ENCODE peak calls at places on chromosomes 7 and 10, in six cellular contexts. E is H9, X is neuronal stem cell, I is neural progenitor cell, L is K562, S is mammary epithelial cell. T is an unnamed sample. For H3K4me1, the result is how much of the 10 kb centered on the place peaks cover.

GRCh38 chr10:24397662-24398061 is 188.7 kb downstream of the KIAA1217 start:
- DNase-seq in E (no peak), X (no peak), I (no peak), L (no peak), S (no peak), T (no peak)

GRCh38 chr7:148561099-148561498 is 29.5 kb upstream of the C7orf33 start:
- DNase-seq in E (no peak), X (no peak), I (no peak), L (no peak), S (peak), T (no peak)

GRCh38 chr10:44242091-44242490 is 142.8 kb downstream of the CXCL12 start:
- DNase-seq in E (no peak), X (no peak), I (no peak), L (no peak), S (no peak), T (no peak)

GRCh38 chr7:36707922-36708321 is 16.4 kb downstream of the AOAH start:
- DNase-seq in E (no peak), X (no peak), I (no peak), L (no peak), S (no peak), T (no peak)

GRCh38 chr7:158662610-158663427 is 41.8 kb downstream of the NCAPG2 start:
- DNase-seq in E (no peak), X (no peak), I (no peak), L (no peak), S (no peak), T (no peak)

GRCh38 chr10:21954690-21955089 is 48.8 kb downstream of the DNAJC1 start:
- DNase-seq in E (no peak), X (no peak), I (no peak), L (no peak), S (no peak), T (no peak)

GRCh38 chr7:117333168-117333567 is 10.3 kb upstream of the WNT2 start:
- DNase-seq in E (no peak), X (no peak), I (no peak), L (no peak), S (no peak), T (no peak)

GRCh38 chr7:56099653-56100052 is 6.6 kb downstream of the CHCHD2 start:
- DNase-seq in E (no peak), X (no peak), I (no peak), L (no peak), S (no peak), T (no peak)

GRCh38 chr7:43298617-43299016 is 186.2 kb downstream of the HECW1 start:
- DNase-seq in E (no peak), X (no peak), I (no peak), L (no peak), S (no peak), T (no peak)

GRCh38 chr7:154841731-154842331 is 161.1 kb downstream of the PAXIP1 start:
- DNase-seq in E (no peak), X (peak), I (peak), L (no peak), S (no peak), T (no peak)

GRCh38 chr7:110977127-110977776 is 113.7 kb upstream of the LRRN3 start:
- DNase-seq in E (no peak), X (no peak), I (no peak), L (no peak), S (no peak), T (no peak)

GRCh38 chr7:19851504-19851903 is 78.1 kb upstream of the TMEM196 start:
- DNase-seq in E (no peak), X (no peak), I (no peak), L (no peak), S (no peak), T (no peak)

GRCh38 chr7:157409149-157409752 is 72.4 kb downstream of the DNAJB6 start:
- DNase-seq in E (peak), X (no peak), I (no peak), L (no peak), S (no peak), T (no peak)

GRCh38 chr10:43816351-43817321 is 168.0 kb upstream of the ZNF32 start:
- DNase-seq in E (no peak), X (no peak), I (no peak), L (no peak), S (no peak), T (no peak)

GRCh38 chr7:41925946-41926345 is 223.1 kb upstream of the INHBA start:
- DNase-seq in E (no peak), X (no peak), I (no peak), L (no peak), S (no peak), T (no peak)

GRCh38 chr10:102501201-102502028 is 1.1 kb downstream of the ACTR1A start:
- DNase-seq in E (no peak), X (no peak), I (peak), L (no peak), S (peak), T (no peak)

GRCh38 chr10:111488668-111489067 is 411.8 kb downstream of the ADRA2A start:
- DNase-seq in E (no peak), X (no peak), I (no peak), L (no peak), S (no peak), T (no peak)

GRCh38 chr10:49651039-49651835 is 28.2 kb upstream of the C10orf53 start:
- DNase-seq in E (peak), X (no peak), I (no peak), L (no peak), S (no peak), T (no peak)

GRCh38 chr10:29841724-29842649 is 207.2 kb upstream of the SVIL start:
- DNase-seq in E (peak), X (no peak), I (peak), L (no peak), S (no peak), T (no peak)

GRCh38 chr10:35517431-35518181 is 87.5 kb upstream of the GJD4 start:
- DNase-seq in E (no peak), X (no peak), I (no peak), L (no peak), S (peak), T (no peak)

GRCh38 chr7:49631071-49631826 is 142.2 kb upstream of the VWC2 start:
- DNase-seq in E (no peak), X (no peak), I (no peak), L (no peak), S (no peak), T (no peak)

GRCh38 chr7:28089120-28089714 is 91.4 kb downstream of the JAZF1 start:
- DNase-seq in E (no peak), X (no peak), I (no peak), L (no peak), S (no peak), T (no peak)

GRCh38 chr10:76973515-76974289 is 663.9 kb downstream of the KCNMA1 start:
- DNase-seq in E (no peak), X (no peak), I (no peak), L (no peak), S (no peak), T (peak)

GRCh38 chr7:23783115-23783514 is 73.1 kb downstream of the STK31 start:
- DNase-seq in E (no peak), X (no peak), I (no peak), L (no peak), S (no peak), T (no peak)

GRCh38 chr7:44100458-44101303 is 3.5 kb upstream of the AEBP1 start:
- DNase-seq in E (no peak), X (no peak), I (no peak), L (no peak), S (no peak), T (no peak)

GRCh38 chr7:130401101-130401500 is 20.8 kb downstream of the CPA1 start:
- DNase-seq in E (no peak), X (no peak), I (no peak), L (no peak), S (no peak), T (no peak)

GRCh38 chr7:22488643-22489462 is 11.1 kb downstream of the STEAP1B start:
- DNase-seq in E (peak), X (peak), I (peak), L (peak), S (peak), T (peak)

GRCh38 chr10:132542819-132543218 is 5.2 kb downstream of the INPP5A start:
- DNase-seq in E (no peak), X (no peak), I (no peak), L (no peak), S (no peak), T (no peak)

GRCh38 chr10:112374724-112375541 is 1.0 kb downstream of the ACSL5 start:
- DNase-seq in E (no peak), X (no peak), I (no peak), L (no peak), S (no peak), T (no peak)

GRCh38 chr7:99919814-99920618 is 686 bp upstream of the TRIM4 start:
- DNase-seq in E (no peak), X (no peak), I (no peak), L (no peak), S (peak), T (no peak)

GRCh38 chr10:13701157-13701919 is 114.6 kb downstream of the PRPF18 start:
- DNase-seq in E (no peak), X (no peak), I (no peak), L (no peak), S (no peak), T (no peak)

GRCh38 chr7:9835204-9835603 is 1138.5 kb upstream of the PHF14 start:
- DNase-seq in E (no peak), X (no peak), I (no peak), L (no peak), S (no peak), T (no peak)

GRCh38 chr10:131636116-131636515 is 264.7 kb upstream of the PPP2R2D start:
- DNase-seq in E (no peak), X (no peak), I (no peak), L (no peak), S (no peak), T (no peak)

GRCh38 chr7:924541-925231 is 29.8 kb downstream of the ADAP1 start:
- DNase-seq in E (no peak), X (no peak), I (no peak), L (no peak), S (no peak), T (no peak)

GRCh38 chr7:54663186-54663585 is 95.8 kb downstream of the SEC61G start:
- DNase-seq in E (peak), X (no peak), I (no peak), L (no peak), S (no peak), T (no peak)
- H2AFZ ChIP-seq in E (no peak), X (peak), I (no peak), L (no peak), S (no peak), T (no peak)

DNA sequence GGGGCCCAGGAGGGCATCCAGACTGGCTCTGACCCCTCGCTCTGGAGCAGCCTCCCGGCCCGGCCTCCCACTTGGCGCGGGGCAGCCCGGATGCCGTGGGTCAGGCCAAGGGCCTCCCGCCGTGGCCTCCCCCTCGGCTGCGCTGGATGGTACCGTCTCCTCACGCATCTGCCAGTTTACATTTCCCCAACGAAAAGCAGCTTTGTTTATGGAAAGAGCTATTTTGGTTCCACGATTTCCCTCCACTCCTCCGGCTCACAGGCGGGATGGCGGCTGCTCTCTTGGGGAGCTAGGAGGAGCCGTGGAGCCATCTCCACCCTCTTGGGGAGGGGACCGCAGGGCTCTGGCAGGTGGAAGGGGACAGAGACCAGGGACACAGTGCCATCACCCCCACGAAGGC is 93.2 kb upstream of the MYL10 start:
- DNase-seq in E (no peak), X (no peak), I (no peak), L (no peak), S (no peak), T (no peak)
- H3K4me1 ChIP-seq in E (under half), X (under half), I (under half), L (under half), S (under half), T (under half)

GRCh38 chr7:30880090-30880704 is 31.5 kb upstream of the AQP1 start:
- DNase-seq in E (no peak), X (no peak), I (no peak), L (no peak), S (no peak), T (no peak)
- H2AFZ ChIP-seq in E (no peak), X (no peak), I (no peak), L (no peak), S (peak), T (no peak)

DNA sequence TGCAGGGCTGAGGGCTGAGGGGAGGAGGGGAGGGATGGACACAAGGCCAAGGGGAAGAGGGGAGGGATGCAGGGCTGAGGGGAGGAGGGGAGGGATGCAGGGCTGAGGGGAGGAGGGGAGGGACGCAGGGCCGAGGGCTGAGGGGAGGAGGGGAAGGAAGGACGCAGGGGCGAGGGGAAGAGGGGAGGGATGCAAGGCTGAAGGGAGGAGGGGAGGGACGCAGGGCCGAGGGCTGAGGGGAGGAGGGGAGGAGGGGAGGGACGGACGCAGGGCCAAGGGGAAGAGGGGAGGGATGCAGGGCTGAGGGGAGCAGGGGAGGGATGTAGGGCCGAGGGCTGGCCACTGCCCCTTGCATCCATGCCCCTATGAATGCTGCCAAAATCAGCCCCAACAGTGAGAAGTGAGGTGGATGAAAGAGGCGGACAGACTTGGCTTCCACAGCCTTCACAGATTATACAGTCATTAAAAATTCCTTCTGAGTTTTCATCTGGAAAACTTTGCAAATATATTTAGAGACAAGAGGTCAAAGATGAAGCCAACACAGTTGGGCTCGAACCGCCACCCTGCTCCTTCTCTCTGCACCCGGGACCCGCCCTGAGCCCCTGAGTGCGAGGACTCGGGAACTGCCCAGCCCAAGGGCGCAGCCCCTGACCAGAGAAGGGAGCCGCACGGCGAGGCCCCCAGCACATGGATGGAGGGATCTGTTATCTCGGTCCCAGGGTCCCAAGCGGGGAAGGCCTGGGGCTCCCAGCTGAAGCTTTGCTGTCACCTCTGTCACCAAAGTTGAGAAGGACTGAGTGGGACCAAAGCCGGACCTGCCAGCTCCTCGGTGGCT is 65.8 kb downstream of the DIP2C start:
- DNase-seq in E (no peak), X (no peak), I (no peak), L (no peak), S (no peak), T (no peak)
- H3K4me1 ChIP-seq in E (under half), X (under half), I (under half), L (under half), S (under half), T (under half)

GRCh38 chr10:78935697-78936407 is 132.9 kb upstream of the ZMIZ1 start:
- DNase-seq in E (no peak), X (no peak), I (no peak), L (no peak), S (no peak), T (no peak)
- H2AFZ ChIP-seq in E (no peak), X (no peak), I (no peak), L (peak), S (no peak), T (no peak)

GRCh38 chr7:3078458-3078857 is 34.8 kb upstream of the CARD11 start:
- DNase-seq in E (no peak), X (no peak), I (no peak), L (no peak), S (no peak), T (no peak)

GRCh38 chr7:3080106-3080505 is 36.4 kb upstream of the CARD11 start:
- DNase-seq in E (no peak), X (no peak), I (no peak), L (no peak), S (no peak), T (no peak)

GRCh38 chr7:3082831-3083230 is 39.2 kb upstream of the CARD11 start:
- DNase-seq in E (no peak), X (no peak), I (no peak), L (peak), S (no peak), T (no peak)

GRCh38 chr7:3083350-3083749 is 39.7 kb upstream of the CARD11 start:
- DNase-seq in E (no peak), X (no peak), I (no peak), L (no peak), S (no peak), T (no peak)

DNA sequence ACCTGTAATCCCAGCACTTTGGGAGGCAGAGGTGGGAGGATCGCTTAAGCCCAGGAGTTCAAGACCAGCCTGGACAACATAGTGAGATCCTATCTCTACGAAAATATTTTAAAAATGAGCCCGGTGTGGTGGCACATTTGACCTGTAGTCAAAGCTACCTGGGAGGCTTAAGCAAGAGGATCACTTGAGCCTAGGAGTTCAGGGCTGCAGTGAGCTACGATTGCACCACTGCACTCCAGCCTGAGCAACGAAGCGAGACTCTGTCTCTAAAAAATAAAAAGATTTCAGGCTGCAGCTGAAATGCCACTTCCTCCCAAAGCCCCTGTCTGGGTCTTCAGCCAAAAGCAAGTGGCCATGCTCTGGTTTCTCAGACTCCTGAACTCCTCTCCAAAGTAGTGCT is 38.7 kb upstream of the CARD11 start:
- DNase-seq in E (no peak), X (no peak), I (no peak), L (no peak), S (no peak), T (no peak)
- H3K4me1 ChIP-seq in E (under half), X (under half), I (under half), L (under half), S (under half), T (under half)

GRCh38 chr7:85508642-85509429 is 322.0 kb upstream of the SEMA3D start:
- DNase-seq in E (no peak), X (no peak), I (no peak), L (no peak), S (peak), T (no peak)
- H2AFZ ChIP-seq in E (no peak), X (no peak), I (no peak), L (no peak), S (no peak), T (no peak)

GRCh38 chr10:80421369-80422220 is 13.2 kb downstream of the PRXL2A start:
- DNase-seq in E (no peak), X (no peak), I (no peak), L (no peak), S (no peak), T (no peak)

GRCh38 chr10:80429521-80429966 is 21.2 kb downstream of the PRXL2A start:
- DNase-seq in E (no peak), X (no peak), I (no peak), L (no peak), S (peak), T (peak)

GRCh38 chr10:80422221-80422536 is 13.8 kb downstream of the PRXL2A start:
- DNase-seq in E (no peak), X (no peak), I (no peak), L (no peak), S (no peak), T (no peak)

GRCh38 chr10:80425901-80426300 is 17.6 kb downstream of the PRXL2A start:
- DNase-seq in E (no peak), X (no peak), I (no peak), L (no peak), S (no peak), T (no peak)
- H3K4me1 ChIP-seq in E (under half), X (under half), I (under half), L (under half), S (under half), T (under half)

DNA sequence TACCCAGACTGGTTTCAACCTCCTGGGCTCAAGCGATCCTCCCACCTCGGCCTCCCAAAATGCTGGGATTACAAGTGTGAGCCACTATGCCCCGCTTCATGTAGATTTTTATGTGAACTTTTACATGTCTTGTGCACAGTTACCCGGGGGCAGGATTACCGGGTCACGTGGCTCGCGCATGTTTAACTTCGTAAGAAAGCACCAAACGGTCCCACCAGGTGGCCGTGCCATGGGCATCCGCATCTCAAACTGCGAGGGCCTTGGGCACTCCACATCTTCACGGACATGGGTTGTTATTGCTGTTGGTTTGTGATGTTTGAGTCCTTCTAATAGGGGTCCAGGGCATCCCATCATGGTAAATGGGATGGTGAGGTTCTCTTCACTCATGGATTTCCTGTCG is 636.6 kb upstream of the FOXK1 start:
- DNase-seq in E (no peak), X (no peak), I (no peak), L (no peak), S (no peak), T (no peak)
- H2AFZ ChIP-seq in E (no peak), X (no peak), I (no peak), L (no peak), S (no peak), T (no peak)

GRCh38 chr7:106058925-106059324 is 53.2 kb downstream of the SYPL1 start:
- DNase-seq in E (no peak), X (no peak), I (no peak), L (no peak), S (no peak), T (no peak)
- H3K4me1 ChIP-seq in E (under half), X (under half), I (under half), L (under half), S (half or more), T (half or more)